ENCODE peak calls at places on chromosomes 6 and 20, in eight cellular contexts. P is AG04450, J is dorsolateral prefrontal cortex, X is neural progenitor cell, I is lung, F is left lung, R is GM12865, D is foreskin keratinocyte. G is an unnamed sample.

GRCh38 chr20:46220808-46221207 is 87.5 kb downstream of the CDH22 start:
- DNase-seq in P (no peak), J (no peak), X (peak), I (no peak), F (no peak), R (no peak), D (no peak), G (no peak)

GRCh38 chr20:5508044-5508443 is 191.3 kb upstream of the PROKR2 start:
- DNase-seq in P (no peak), J (no peak), X (no peak), I (no peak), F (no peak), R (no peak), D (no peak), G (no peak)

GRCh38 chr20:23257848-23258746 is 92.5 kb upstream of the NXT1 start:
- DNase-seq in P (peak), J (no peak), X (no peak), I (no peak), F (no peak), R (no peak), D (peak), G (no peak)

GRCh38 chr6:56820060-56820459 is 134.8 kb upstream of the BEND6 start:
- DNase-seq in P (no peak), J (no peak), X (no peak), I (no peak), F (no peak), R (no peak), D (no peak), G (no peak)

GRCh38 chr6:113630365-113630737 is 226.8 kb upstream of the MARCKS start:
- DNase-seq in P (no peak), J (no peak), X (no peak), I (no peak), F (no peak), R (peak), D (peak), G (no peak)

GRCh38 chr20:38187512-38187911 is 22.4 kb upstream of the TGM2 start:
- DNase-seq in P (no peak), J (no peak), X (peak), I (no peak), F (no peak), R (no peak), D (no peak), G (no peak)

GRCh38 chr6:125361868-125362267 is 60.1 kb upstream of the HDDC2 start:
- DNase-seq in P (no peak), J (no peak), X (no peak), I (no peak), F (no peak), R (no peak), D (no peak), G (no peak)

GRCh38 chr6:35341557-35341956 is 801 bp upstream of the PPARD start:
- DNase-seq in P (no peak), J (no peak), X (no peak), I (no peak), F (no peak), R (peak), D (peak), G (no peak)

GRCh38 chr6:22921831-22922230 is 352.5 kb downstream of the HDGFL1 start:
- DNase-seq in P (no peak), J (no peak), X (peak), I (no peak), F (no peak), R (no peak), D (no peak), G (no peak)

GRCh38 chr20:20425785-20426471 is 58.0 kb downstream of the INSM1 start:
- DNase-seq in P (no peak), J (no peak), X (no peak), I (no peak), F (no peak), R (peak), D (no peak), G (no peak)

GRCh38 chr20:44787299-44787698 is 23.0 kb downstream of the RIMS4 start:
- DNase-seq in P (no peak), J (no peak), X (no peak), I (no peak), F (peak), R (no peak), D (no peak), G (no peak)

GRCh38 chr6:69980624-69981023 is 114.3 kb downstream of the COL19A1 start:
- DNase-seq in P (no peak), J (no peak), X (no peak), I (no peak), F (no peak), R (no peak), D (no peak), G (no peak)

GRCh38 chr20:31516166-31516565 is 1.9 kb downstream of the HM13 start:
- DNase-seq in P (no peak), J (no peak), X (no peak), I (no peak), F (no peak), R (no peak), D (no peak), G (no peak)

GRCh38 chr20:31516651-31517050 is 2.4 kb downstream of the HM13 start:
- DNase-seq in P (no peak), J (no peak), X (no peak), I (no peak), F (no peak), R (peak), D (no peak), G (no peak)

GRCh38 chr20:31515072-31515774 is 981 bp downstream of the HM13 start:
- DNase-seq in P (no peak), J (no peak), X (no peak), I (no peak), F (no peak), R (no peak), D (no peak), G (no peak)

GRCh38 chr20:31515775-31516107 is 1.5 kb downstream of the HM13 start:
- DNase-seq in P (no peak), J (no peak), X (no peak), I (no peak), F (no peak), R (peak), D (no peak), G (no peak)

GRCh38 chr20:31517373-31517772 is 3.1 kb downstream of the HM13 start:
- DNase-seq in P (no peak), J (no peak), X (peak), I (no peak), F (no peak), R (no peak), D (peak), G (no peak)
- TF ChIP-seq CTCF in P (peak), J (no peak), X (peak), I (no peak), F (no peak), R (no peak), D (peak), G (no peak)

DNA sequence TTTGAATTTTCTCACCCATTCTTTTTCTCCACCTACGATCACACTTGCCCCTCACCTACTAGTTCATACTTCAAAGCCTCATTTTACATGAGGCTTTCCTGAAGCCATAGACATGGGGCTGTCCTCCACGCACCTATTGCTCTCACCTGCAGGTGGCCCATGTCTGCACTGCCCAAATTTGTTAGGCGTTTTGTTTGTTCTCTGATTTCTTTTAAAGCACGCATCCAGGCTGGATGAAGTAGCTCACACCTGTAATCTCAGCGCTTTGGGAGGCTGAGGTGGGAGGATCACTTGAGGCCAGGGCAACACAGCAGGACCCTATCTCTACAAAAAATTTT is 106.8 kb upstream of the RIPOR2 start:
- DNase-seq in P (no peak), J (no peak), X (no peak), I (no peak), F (no peak), R (peak), D (no peak), G (no peak)
- TF ChIP-seq CTCF in P (no peak), J (no peak), X (no peak), I (no peak), F (no peak), R (peak), D (peak), G (no peak)

GRCh38 chr6:143963158-143963919 is 44.7 kb downstream of the PLAGL1 start:
- DNase-seq in P (no peak), J (no peak), X (peak), I (no peak), F (no peak), R (no peak), D (no peak), G (no peak)

GRCh38 chr6:143962644-143962929 is 45.5 kb downstream of the PLAGL1 start:
- DNase-seq in P (no peak), J (no peak), X (peak), I (no peak), F (no peak), R (no peak), D (peak), G (no peak)

GRCh38 chr6:143964667-143965066 is 43.4 kb downstream of the PLAGL1 start:
- DNase-seq in P (no peak), J (no peak), X (peak), I (no peak), F (no peak), R (no peak), D (no peak), G (no peak)

GRCh38 chr6:143959865-143960264 is 48.2 kb downstream of the PLAGL1 start:
- DNase-seq in P (no peak), J (no peak), X (peak), I (no peak), F (no peak), R (no peak), D (no peak), G (no peak)

DNA sequence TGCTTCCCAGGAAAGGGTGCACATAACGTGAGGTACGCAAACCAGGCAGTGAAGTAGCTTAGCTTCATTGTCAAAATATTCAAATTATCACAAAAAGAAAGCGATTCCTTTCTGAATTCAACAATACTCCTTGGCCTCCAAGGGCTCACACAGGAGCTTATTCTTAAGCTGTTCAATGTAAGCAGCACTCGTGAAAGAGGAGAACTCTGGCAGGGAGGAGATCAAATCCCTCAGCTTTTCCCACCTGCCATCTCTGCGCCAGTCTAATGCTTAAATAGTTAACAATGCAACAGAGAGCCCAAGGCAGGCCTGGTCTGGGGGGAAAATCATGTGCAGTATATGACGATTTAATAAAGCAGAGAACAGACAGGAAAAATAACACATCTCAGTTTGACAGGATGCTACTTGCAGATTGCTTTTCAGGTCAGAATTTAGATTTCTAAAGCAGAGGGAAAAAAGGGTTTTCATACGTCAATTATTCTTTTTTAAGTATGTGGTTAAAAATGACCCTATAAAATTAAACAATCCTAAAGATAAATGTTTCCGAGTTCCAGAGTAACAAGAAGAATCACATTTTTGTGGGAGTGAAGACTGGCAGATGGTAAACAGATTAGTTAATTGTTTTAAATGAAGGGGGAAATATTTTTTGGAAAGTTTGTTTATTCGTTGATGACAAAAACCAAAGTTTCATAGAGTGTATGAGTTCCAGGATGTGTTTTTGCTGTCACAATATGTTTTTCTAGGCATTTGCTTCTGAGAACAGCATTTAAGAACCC is 46.0 kb downstream of the PLAGL1 start:
- DNase-seq in P (no peak), J (no peak), X (peak), I (no peak), F (no peak), R (no peak), D (no peak), G (no peak)
- TF ChIP-seq CTCF in P (no peak), J (no peak), X (no peak), I (no peak), F (no peak), R (no peak), D (no peak), G (no peak)

GRCh38 chr6:135506270-135506997 is 8.9 kb upstream of the AHI1 start:
- DNase-seq in P (no peak), J (no peak), X (peak), I (no peak), F (no peak), R (peak), D (peak), G (no peak)
- TF ChIP-seq CTCF in P (peak), J (peak), X (peak), I (peak), F (no peak), R (peak), D (peak), G (peak)

GRCh38 chr6:150685860-150686259 is 86.2 kb downstream of the PLEKHG1 start:
- DNase-seq in P (no peak), J (no peak), X (peak), I (no peak), F (peak), R (peak), D (peak), G (no peak)
- TF ChIP-seq CTCF in P (peak), J (peak), X (peak), I (no peak), F (peak), R (peak), D (peak), G (peak)

GRCh38 chr6:37381579-37381978 is 27.8 kb downstream of the RNF8 start:
- DNase-seq in P (peak), J (no peak), X (peak), I (peak), F (no peak), R (peak), D (peak), G (no peak)
- TF ChIP-seq CTCF in P (peak), J (peak), X (peak), I (peak), F (peak), R (peak), D (peak), G (peak)

GRCh38 chr20:47718398-47718797 is 66.9 kb downstream of the SULF2 start:
- DNase-seq in P (no peak), J (no peak), X (no peak), I (no peak), F (no peak), R (no peak), D (no peak), G (no peak)
- TF ChIP-seq CTCF in P (no peak), J (no peak), X (no peak), I (no peak), F (no peak), R (no peak), D (no peak), G (no peak)

DNA sequence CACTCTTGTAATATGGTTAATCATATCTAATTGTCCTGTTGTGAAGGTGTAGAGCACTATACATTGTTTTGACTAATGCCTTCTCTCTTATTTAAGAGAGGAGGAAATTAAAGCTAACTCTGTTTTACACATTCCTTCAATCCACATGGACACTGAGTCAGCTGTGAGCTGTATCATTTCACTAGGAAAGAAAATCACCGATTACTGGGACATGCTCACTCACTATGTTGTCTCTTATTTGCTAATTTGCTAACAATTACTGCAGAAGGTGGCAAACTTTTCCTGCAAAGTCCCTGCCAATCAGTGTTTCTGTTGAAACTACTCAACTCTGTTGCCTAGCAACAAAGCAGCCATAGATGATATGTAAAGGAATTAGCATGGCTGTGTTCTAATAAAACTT is 98.2 kb downstream of the BCAS1 start:
- DNase-seq in P (no peak), J (no peak), X (no peak), I (no peak), F (no peak), R (no peak), D (no peak), G (no peak)
- TF ChIP-seq CTCF in P (no peak), J (no peak), X (no peak), I (no peak), F (no peak), R (no peak), D (no peak), G (no peak)

DNA sequence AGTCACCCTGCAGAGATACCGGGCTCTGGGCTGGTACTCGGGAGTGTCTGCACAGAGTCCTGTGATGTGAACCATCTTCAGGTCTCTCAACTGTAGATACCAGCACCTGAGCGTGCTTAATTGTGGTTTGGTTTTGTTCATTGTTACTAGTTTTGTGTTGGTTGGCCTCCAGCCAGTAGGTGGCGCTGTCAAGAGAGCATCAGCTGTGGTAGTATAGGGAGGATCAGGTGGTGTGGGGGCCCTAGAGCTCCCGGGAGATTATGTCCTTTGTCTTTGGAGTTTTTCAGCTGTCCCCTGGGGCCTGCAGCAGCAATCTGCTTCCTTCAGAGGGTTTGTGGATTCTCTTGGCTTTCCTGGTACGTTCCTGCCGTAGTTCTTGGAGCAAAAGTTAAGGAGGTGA is 67.9 kb downstream of the CDYL start:
- DNase-seq in P (no peak), J (no peak), X (no peak), I (no peak), F (no peak), R (no peak), D (no peak), G (no peak)
- TF ChIP-seq CTCF in P (no peak), J (no peak), X (peak), I (no peak), F (no peak), R (peak), D (peak), G (no peak)

GRCh38 chr6:75307364-75308004 is 22.9 kb upstream of the TMEM30A start:
- DNase-seq in P (no peak), J (no peak), X (no peak), I (no peak), F (no peak), R (peak), D (no peak), G (no peak)
- TF ChIP-seq CTCF in P (no peak), J (no peak), X (no peak), I (no peak), F (no peak), R (no peak), D (no peak), G (no peak)

G was measured in heart left ventricle.